ENCODE peak calls at places on chromosomes 13 and 19, in nine cellular contexts. J is AG10803; I is RWPE1; H is epithelial cell of prostate; G is hippocampal formation; Z is effector CD4-positive, alpha-beta T cell; M is DMS79 treated with DMSO at 0.1 percent for 48 hours; R is activated gamma-delta T cell treated with anti-CD3 and anti-CD28 coated beads, Interleukin-2, amount 50 U/mL, for 16 hours; C is astrocyte of the hippocampus. X is an unnamed sample.

GRCh38 chr19:15702590-15702930 is 25.3 kb upstream of the OR10H2 start:
- DNase-seq in C (peak; percentile 7), R (no peak), M (peak; percentile 85), I (no peak), H (peak; percentile 43), Z (no peak), J (peak; percentile 57), G (no peak), X (no peak)

GRCh38 chr19:30873691-30874090 is 475.5 kb downstream of the TSHZ3 start:
- DNase-seq in Z (no peak), G (no peak), R (no peak), C (no peak), I (no peak), J (no peak), M (no peak), H (no peak), X (no peak)

GRCh38 chr19:30815889-30816580 is 443.9 kb downstream of the ZNF536 start:
- DNase-seq in J (no peak), H (no peak), C (no peak), G (no peak), R (no peak), Z (no peak), M (no peak), I (no peak), X (no peak)

GRCh38 chr13:40910324-40911050 is 108.6 kb downstream of the ELF1 start:
- DNase-seq in G (no peak), M (no peak), R (no peak), I (peak; percentile 15), C (no peak), Z (no peak), H (no peak), J (peak; percentile 2), X (no peak)

GRCh38 chr19:29840066-29840950 is 28.5 kb downstream of the CCNE1 start:
- DNase-seq in Z (no peak), J (no peak), C (no peak), M (no peak), R (no peak), I (no peak), H (no peak), G (no peak), X (no peak)

GRCh38 chr13:48492123-48493075 is 40.5 kb downstream of the RCBTB2 start:
- DNase-seq in G (peak; percentile 52), J (peak; percentile 78), Z (peak; percentile 60), C (no peak), M (no peak), H (no peak), R (peak; percentile 57), I (no peak), X (peak; percentile 77)

GRCh38 chr19:422213-422916 is 13.4 kb upstream of the C2CD4C start:
- DNase-seq in C (no peak), J (no peak), R (no peak), Z (no peak), G (no peak), M (no peak), H (no peak), I (no peak), X (no peak)

GRCh38 chr13:40922437-40923040 is 96.6 kb downstream of the ELF1 start:
- DNase-seq in J (no peak), I (no peak), G (no peak), H (no peak), C (no peak), Z (no peak), M (no peak), R (no peak), X (no peak)

GRCh38 chr19:48461982-48462655 is 6.7 kb downstream of the KCNJ14 start:
- DNase-seq in J (no peak), M (no peak), R (no peak), C (no peak), Z (no peak), G (no peak), I (no peak), H (no peak), X (no peak)

GRCh38 chr13:105513448-105513847 is 1022.0 kb downstream of the EFNB2 start:
- DNase-seq in I (peak; percentile 2), C (no peak), Z (no peak), G (no peak), H (no peak), M (no peak), J (no peak), R (no peak), X (no peak)

GRCh38 chr19:48283908-48284307 is 14.0 kb downstream of the ZNF114 start:
- DNase-seq in H (no peak), M (no peak), R (no peak), I (no peak), J (peak; percentile 73), G (no peak), C (peak; percentile 85), Z (no peak), X (no peak)